ENCODE peak calls at places on chromosomes 7 and 10, in five cellular contexts. One of them, this sample, is unnamed.

GRCh38 chr7:98463837-98464557 is 63.1 kb upstream of the BAIAP2L1 start:
- DNase-seq in putamen: peak
- DNase-seq in AG09309: no peak
- DNase-seq in H9: no peak
- DNase-seq in fibroblast of villous mesenchyme: no peak
- DNase-seq in this sample: no peak

GRCh38 chr7:157457355-157458253 is 120.8 kb downstream of the DNAJB6 start:
- DNase-seq in H9: no peak
- DNase-seq in AG09309: no peak
- DNase-seq in fibroblast of villous mesenchyme: no peak
- DNase-seq in putamen: peak
- DNase-seq in this sample: no peak

GRCh38 chr10:16822027-16822426 is 4.8 kb upstream of the RSU1 start:
- DNase-seq in putamen: no peak
- DNase-seq in fibroblast of villous mesenchyme: no peak
- DNase-seq in H9: no peak
- DNase-seq in AG09309: no peak
- DNase-seq in this sample: no peak

GRCh38 chr7:108234281-108234680 is 104.1 kb upstream of the LAMB4 start:
- DNase-seq in H9: no peak
- DNase-seq in putamen: no peak
- DNase-seq in fibroblast of villous mesenchyme: no peak
- DNase-seq in AG09309: no peak
- DNase-seq in this sample: no peak

GRCh38 chr7:55774327-55775050 is 88.1 kb downstream of the SEPTIN14 start:
- DNase-seq in H9: peak
- DNase-seq in putamen: peak
- DNase-seq in fibroblast of villous mesenchyme: no peak
- DNase-seq in AG09309: no peak
- DNase-seq in this sample: no peak

GRCh38 chr7:35185908-35186731 is 67.8 kb downstream of the TBX20 start:
- DNase-seq in fibroblast of villous mesenchyme: peak
- DNase-seq in H9: peak
- DNase-seq in AG09309: no peak
- DNase-seq in putamen: peak
- DNase-seq in this sample: no peak

GRCh38 chr7:120988591-120989299 is at the start of gene CPED1:
- DNase-seq in H9: peak
- DNase-seq in putamen: peak
- DNase-seq in AG09309: peak
- DNase-seq in fibroblast of villous mesenchyme: peak
- DNase-seq in this sample: no peak

GRCh38 chr7:29998489-29998888 is 8.9 kb upstream of the SCRN1 start:
- DNase-seq in H9: no peak
- DNase-seq in AG09309: no peak
- DNase-seq in putamen: no peak
- DNase-seq in fibroblast of villous mesenchyme: no peak
- DNase-seq in this sample: no peak

GRCh38 chr10:78170026-78170475 is 136.4 kb downstream of the RPS24 start:
- DNase-seq in AG09309: peak
- DNase-seq in H9: no peak
- DNase-seq in putamen: no peak
- DNase-seq in fibroblast of villous mesenchyme: no peak
- DNase-seq in this sample: no peak

GRCh38 chr7:155190608-155191536 is 106.8 kb upstream of the INSIG1 start:
- DNase-seq in putamen: no peak
- DNase-seq in AG09309: no peak
- DNase-seq in fibroblast of villous mesenchyme: no peak
- DNase-seq in H9: peak
- DNase-seq in this sample: no peak

GRCh38 chr10:44706745-44707144 is 204.4 kb upstream of the TMEM72 start:
- DNase-seq in H9: no peak
- DNase-seq in AG09309: peak
- DNase-seq in putamen: no peak
- DNase-seq in fibroblast of villous mesenchyme: peak
- DNase-seq in this sample: no peak

GRCh38 chr7:3912291-3912690 is 611.2 kb downstream of the SDK1 start:
- DNase-seq in H9: no peak
- DNase-seq in AG09309: no peak
- DNase-seq in fibroblast of villous mesenchyme: no peak
- DNase-seq in putamen: no peak
- DNase-seq in this sample: no peak

GRCh38 chr10:17483079-17483478 is 28.7 kb upstream of the ST8SIA6 start:
- DNase-seq in fibroblast of villous mesenchyme: no peak
- DNase-seq in putamen: no peak
- DNase-seq in H9: no peak
- DNase-seq in AG09309: no peak
- DNase-seq in this sample: no peak

GRCh38 chr10:131979821-131980270 is 1.9 kb downstream of the BNIP3 start:
- DNase-seq in putamen: no peak
- DNase-seq in H9: no peak
- DNase-seq in AG09309: no peak
- DNase-seq in fibroblast of villous mesenchyme: peak
- DNase-seq in this sample: no peak

GRCh38 chr7:75813781-75814236 is at the start of gene CCL24:
- DNase-seq in H9: no peak
- DNase-seq in putamen: no peak
- DNase-seq in fibroblast of villous mesenchyme: no peak
- DNase-seq in AG09309: no peak
- DNase-seq in this sample: no peak

GRCh38 chr7:17275749-17276671 is 22.4 kb upstream of the AHR start:
- DNase-seq in AG09309: peak
- DNase-seq in fibroblast of villous mesenchyme: peak
- DNase-seq in H9: no peak
- DNase-seq in putamen: no peak
- DNase-seq in this sample: no peak

GRCh38 chr10:128875030-128875744 is 591.9 kb upstream of the MGMT start:
- DNase-seq in H9: no peak
- DNase-seq in AG09309: no peak
- DNase-seq in fibroblast of villous mesenchyme: peak
- DNase-seq in putamen: no peak
- DNase-seq in this sample: no peak

GRCh38 chr10:43925793-43926192 is 277.1 kb upstream of the ZNF32 start:
- DNase-seq in putamen: no peak
- DNase-seq in H9: no peak
- DNase-seq in fibroblast of villous mesenchyme: no peak
- DNase-seq in AG09309: no peak
- DNase-seq in this sample: no peak

GRCh38 chr7:55436457-55436856 is 71.3 kb downstream of the LANCL2 start:
- DNase-seq in AG09309: no peak
- DNase-seq in putamen: no peak
- DNase-seq in fibroblast of villous mesenchyme: no peak
- DNase-seq in H9: no peak
- DNase-seq in this sample: no peak